ENCODE peak calls at places on chromosomes 3 and 15, in seven cellular contexts. H is EL; Y is ureter; C is ELF-1; P is natural killer cell treated with Interleukin-12 subunit alpha and Interleukin-12 subunit beta and Interleukin-15 and Interleukin-18, amount 100 ng/mL, for 72 hours; K is activated naive CD4-positive, alpha-beta T cell; L is NCI-H69. W is an unnamed sample.

GRCh38 chr15:99102332-99103235 is 2.3 kb upstream of the SYNM start:
- DNase-seq in H (no peak), Y (peak; percentile 40), C (peak; percentile 34), P (no peak), K (no peak), L (peak; percentile 4), W (no peak)

GRCh38 chr15:75452968-75453702 is 1.6 kb upstream of the SIN3A start:
- DNase-seq in H (peak; percentile 62), Y (peak; percentile 72), C (peak; percentile 79), P (peak; percentile 80), K (peak; percentile 43), L (peak; percentile 67), W (no peak)

GRCh38 chr3:114866430-114866829 is 280.7 kb downstream of the ZBTB20 start:
- DNase-seq in H (no peak), Y (no peak), C (no peak), P (no peak), K (no peak), L (no peak), W (no peak)

GRCh38 chr15:57245130-57245529 is 131.2 kb upstream of the CGNL1 start:
- DNase-seq in H (no peak), Y (no peak), C (no peak), P (no peak), K (no peak), L (peak; percentile 55), W (no peak)

GRCh38 chr15:92140802-92141201 is 252.9 kb upstream of the ST8SIA2 start:
- DNase-seq in H (no peak), Y (peak; percentile 66), C (no peak), P (no peak), K (no peak), L (no peak), W (no peak)

GRCh38 chr15:68407141-68407885 is 24.6 kb downstream of the ITGA11 start:
- DNase-seq in H (no peak), Y (peak; percentile 42), C (no peak), P (peak; percentile 34), K (no peak), L (no peak), W (no peak)

GRCh38 chr3:151312972-151313371 is 3.6 kb downstream of the GPR87 start:
- DNase-seq in H (no peak), Y (no peak), C (no peak), P (no peak), K (no peak), L (peak; percentile 6), W (no peak)

GRCh38 chr3:51657234-51657633 is 13.8 kb upstream of the TEX264 start:
- DNase-seq in H (no peak), Y (no peak), C (no peak), P (no peak), K (no peak), L (no peak), W (no peak)

GRCh38 chr3:119769394-119770149 is 12.3 kb upstream of the NR1I2 start:
- DNase-seq in H (peak; percentile 77), Y (no peak), C (no peak), P (no peak), K (no peak), L (no peak), W (no peak)

GRCh38 chr3:95280711-95281352 is 1218.0 kb downstream of the NSUN3 start:
- DNase-seq in H (no peak), Y (no peak), C (no peak), P (no peak), K (no peak), L (peak; percentile 4), W (no peak)

GRCh38 chr3:147415337-147415736 is 6.2 kb downstream of the ZIC1 start:
- DNase-seq in H (no peak), Y (no peak), C (peak; percentile 19), P (no peak), K (no peak), L (no peak), W (no peak)

GRCh38 chr3:136819784-136820640 is 1.1 kb downstream of the SLC35G2 start:
- DNase-seq in H (peak; percentile 62), Y (peak; percentile 55), C (peak; percentile 76), P (no peak), K (peak; percentile 2), L (peak; percentile 79), W (no peak)

GRCh38 chr15:91338763-91339162 is 238.7 kb downstream of the SV2B start:
- DNase-seq in H (peak; percentile 3), Y (no peak), C (peak; percentile 55), P (no peak), K (no peak), L (peak; percentile 12), W (peak; percentile 11)

GRCh38 chr15:101070502-101071273 is 151.5 kb downstream of the LRRK1 start:
- DNase-seq in H (peak; percentile 84), Y (no peak), C (peak; percentile 71), P (no peak), K (no peak), L (peak; percentile 47), W (peak; percentile 31)

GRCh38 chr3:135637033-135637432 is 328.5 kb upstream of the PPP2R3A start:
- DNase-seq in H (no peak), Y (no peak), C (no peak), P (no peak), K (no peak), L (no peak), W (no peak)

GRCh38 chr3:27293954-27294353 is 75.2 kb downstream of the NEK10 start:
- DNase-seq in H (no peak), Y (no peak), C (no peak), P (no peak), K (no peak), L (peak; percentile 37), W (no peak)

GRCh38 chr3:126270145-126270811 is 86.9 kb downstream of the KLF15 start:
- DNase-seq in H (no peak), Y (peak; percentile 71), C (no peak), P (no peak), K (no peak), L (peak; percentile 3), W (peak; percentile 59)

GRCh38 chr3:139455855-139456254 is 20.5 kb downstream of the RBP2 start:
- DNase-seq in H (no peak), Y (no peak), C (peak; percentile 14), P (no peak), K (no peak), L (peak; percentile 76), W (no peak)

GRCh38 chr3:150216041-150216811 is 191.9 kb upstream of the TSC22D2 start:
- DNase-seq in H (peak; percentile 76), Y (peak; percentile 65), C (peak; percentile 79), P (no peak), K (no peak), L (peak; percentile 97), W (no peak)

GRCh38 chr3:67819447-67819846 is 165.0 kb upstream of the SUCLG2 start:
- DNase-seq in H (no peak), Y (no peak), C (no peak), P (no peak), K (no peak), L (peak; percentile 47), W (no peak)

GRCh38 chr15:74038707-74039655 is 43.4 kb downstream of the GOLGA6A start:
- DNase-seq in H (peak; percentile 34), Y (no peak), C (no peak), P (no peak), K (no peak), L (no peak), W (no peak)

GRCh38 chr3:170159459-170159858 is 22.1 kb downstream of the PHC3 start:
- DNase-seq in H (no peak), Y (no peak), C (no peak), P (no peak), K (no peak), L (no peak), W (no peak)

GRCh38 chr15:100729461-100729860 is 127.1 kb downstream of the ASB7 start:
- DNase-seq in H (no peak), Y (no peak), C (no peak), P (no peak), K (no peak), L (no peak), W (no peak)

GRCh38 chr3:17302774-17303173 is 418.0 kb downstream of the PLCL2 start:
- DNase-seq in H (peak; percentile 36), Y (no peak), C (no peak), P (no peak), K (no peak), L (peak; percentile 50), W (no peak)

GRCh38 chr15:75866916-75867315 is 23.7 kb downstream of the UBE2Q2 start:
- DNase-seq in H (no peak), Y (no peak), C (no peak), P (no peak), K (no peak), L (no peak), W (no peak)

GRCh38 chr3:44883999-44884431 is 9.6 kb downstream of the TGM4 start:
- DNase-seq in H (peak; percentile 96), Y (no peak), C (no peak), P (no peak), K (no peak), L (peak; percentile 79), W (peak; percentile 79)

GRCh38 chr3:45507820-45508317 is 86.7 kb upstream of the LIMD1 start:
- DNase-seq in H (peak; percentile 49), Y (no peak), C (peak; percentile 72), P (no peak), K (no peak), L (peak; percentile 68), W (no peak)

GRCh38 chr3:52090131-52090548 is 33.8 kb upstream of the DUSP7 start:
- DNase-seq in H (peak; percentile 93), Y (no peak), C (peak; percentile 55), P (peak; percentile 26), K (no peak), L (no peak), W (peak; percentile 55)

GRCh38 chr3:112111785-112112402 is 21.2 kb downstream of the GCSAM start:
- DNase-seq in H (peak; percentile 68), Y (peak; percentile 57), C (peak; percentile 61), P (peak; percentile 64), K (peak; percentile 18), L (peak; percentile 71), W (no peak)

GRCh38 chr15:33055962-33056361 is 138.6 kb downstream of the FMN1 start:
- DNase-seq in H (no peak), Y (no peak), C (no peak), P (no peak), K (no peak), L (peak; percentile 23), W (no peak)

GRCh38 chr15:38257676-38258075 is 5.0 kb downstream of the SPRED1 start:
- DNase-seq in H (peak; percentile 27), Y (no peak), C (no peak), P (no peak), K (no peak), L (no peak), W (no peak)

GRCh38 chr3:113245775-113246174 is 34.4 kb downstream of the BOC start:
- DNase-seq in H (peak; percentile 16), Y (no peak), C (no peak), P (no peak), K (no peak), L (no peak), W (no peak)

GRCh38 chr15:78316211-78317077 is 17.0 kb upstream of the SKIC8 start:
- DNase-seq in H (no peak), Y (peak; percentile 63), C (peak; percentile 91), P (no peak), K (no peak), L (peak; percentile 91), W (no peak)

GRCh38 chr3:8847317-8847716 is 77.9 kb upstream of the OXTR start:
- DNase-seq in H (no peak), Y (no peak), C (no peak), P (no peak), K (no peak), L (no peak), W (no peak)